ENCODE peak calls at places on chromosomes 11 and 22, in ten cellular contexts. One of them, this sample, is unnamed.

GRCh38 chr22:23781533-23781932 is 5.2 kb upstream of the SMARCB1 start:
- DNase-seq in ELF-1: no peak
- DNase-seq in NCI-H1092: no peak
- DNase-seq in pons: peak
- DNase-seq in GM23248: peak
- DNase-seq in BJ: no peak
- DNase-seq in EL: peak
- DNase-seq in NB4: no peak
- DNase-seq in GM12865: no peak
- DNase-seq in neural crest cell: no peak
- DNase-seq in this sample: no peak

GRCh38 chr11:103633037-103633788 is 403.2 kb upstream of the DDI1 start:
- DNase-seq in ELF-1: no peak
- DNase-seq in NCI-H1092: no peak
- DNase-seq in pons: no peak
- DNase-seq in GM23248: peak
- DNase-seq in BJ: peak
- DNase-seq in EL: peak
- DNase-seq in NB4: no peak
- DNase-seq in GM12865: no peak
- DNase-seq in neural crest cell: no peak
- DNase-seq in this sample: no peak

GRCh38 chr22:44648821-44649566 is 53.0 kb upstream of the PRR5 start:
- DNase-seq in ELF-1: no peak
- DNase-seq in NCI-H1092: no peak
- DNase-seq in pons: no peak
- DNase-seq in GM23248: peak
- DNase-seq in BJ: peak
- DNase-seq in EL: peak
- DNase-seq in NB4: no peak
- DNase-seq in GM12865: no peak
- DNase-seq in neural crest cell: no peak
- DNase-seq in this sample: no peak

GRCh38 chr11:57793711-57794110 is 32.1 kb downstream of the CTNND1 start:
- DNase-seq in ELF-1: no peak
- DNase-seq in NCI-H1092: no peak
- DNase-seq in pons: no peak
- DNase-seq in GM23248: no peak
- DNase-seq in BJ: no peak
- DNase-seq in EL: no peak
- DNase-seq in NB4: no peak
- DNase-seq in GM12865: no peak
- DNase-seq in neural crest cell: no peak
- DNase-seq in this sample: no peak

GRCh38 chr11:131838016-131838415 is 467.6 kb downstream of the NTM start:
- DNase-seq in ELF-1: no peak
- DNase-seq in NCI-H1092: no peak
- DNase-seq in pons: no peak
- DNase-seq in GM23248: no peak
- DNase-seq in BJ: no peak
- DNase-seq in EL: no peak
- DNase-seq in NB4: no peak
- DNase-seq in GM12865: no peak
- DNase-seq in neural crest cell: no peak
- DNase-seq in this sample: no peak

GRCh38 chr11:61297741-61298140 is 2.6 kb upstream of the VWCE start:
- DNase-seq in ELF-1: no peak
- DNase-seq in NCI-H1092: no peak
- DNase-seq in pons: peak
- DNase-seq in GM23248: peak
- DNase-seq in BJ: peak
- DNase-seq in EL: peak
- DNase-seq in NB4: peak
- DNase-seq in GM12865: peak
- DNase-seq in neural crest cell: no peak
- DNase-seq in this sample: no peak

GRCh38 chr11:57633394-57634058 is 16.2 kb downstream of the YPEL4 start:
- DNase-seq in ELF-1: no peak
- DNase-seq in NCI-H1092: no peak
- DNase-seq in pons: no peak
- DNase-seq in GM23248: no peak
- DNase-seq in BJ: no peak
- DNase-seq in EL: no peak
- DNase-seq in NB4: no peak
- DNase-seq in GM12865: no peak
- DNase-seq in neural crest cell: no peak
- DNase-seq in this sample: no peak

GRCh38 chr22:22037229-22037628 is 54.6 kb upstream of the TOP3B start:
- DNase-seq in ELF-1: no peak
- DNase-seq in NCI-H1092: no peak
- DNase-seq in pons: no peak
- DNase-seq in GM23248: no peak
- DNase-seq in BJ: no peak
- DNase-seq in EL: no peak
- DNase-seq in NB4: no peak
- DNase-seq in GM12865: peak
- DNase-seq in neural crest cell: no peak
- DNase-seq in this sample: no peak

GRCh38 chr11:85698195-85698594 is 12.2 kb upstream of the CCDC89 start:
- DNase-seq in ELF-1: no peak
- DNase-seq in NCI-H1092: no peak
- DNase-seq in pons: no peak
- DNase-seq in GM23248: no peak
- DNase-seq in BJ: no peak
- DNase-seq in EL: no peak
- DNase-seq in NB4: no peak
- DNase-seq in GM12865: no peak
- DNase-seq in neural crest cell: no peak
- DNase-seq in this sample: no peak

GRCh38 chr11:68206211-68206610 is 6.9 kb downstream of the KMT5B start:
- DNase-seq in ELF-1: peak
- DNase-seq in NCI-H1092: peak
- DNase-seq in pons: peak
- DNase-seq in GM23248: peak
- DNase-seq in BJ: no peak
- DNase-seq in EL: peak
- DNase-seq in NB4: peak
- DNase-seq in GM12865: peak
- DNase-seq in neural crest cell: no peak
- DNase-seq in this sample: peak

GRCh38 chr22:43541462-43542407 is 129.9 kb downstream of the MPPED1 start:
- DNase-seq in ELF-1: no peak
- DNase-seq in NCI-H1092: no peak
- DNase-seq in pons: no peak
- DNase-seq in GM23248: no peak
- DNase-seq in BJ: no peak
- DNase-seq in EL: no peak
- DNase-seq in NB4: no peak
- DNase-seq in GM12865: no peak
- DNase-seq in neural crest cell: no peak
- DNase-seq in this sample: no peak

GRCh38 chr11:119377112-119377901 is 4.2 kb downstream of the USP2 start:
- DNase-seq in ELF-1: no peak
- DNase-seq in NCI-H1092: no peak
- DNase-seq in pons: no peak
- DNase-seq in GM23248: no peak
- DNase-seq in BJ: no peak
- DNase-seq in EL: no peak
- DNase-seq in NB4: no peak
- DNase-seq in GM12865: no peak
- DNase-seq in neural crest cell: no peak
- DNase-seq in this sample: no peak

GRCh38 chr22:36048911-36049677 is 20.5 kb upstream of the RBFOX2 start:
- DNase-seq in ELF-1: peak
- DNase-seq in NCI-H1092: no peak
- DNase-seq in pons: no peak
- DNase-seq in GM23248: peak
- DNase-seq in BJ: no peak
- DNase-seq in EL: peak
- DNase-seq in NB4: no peak
- DNase-seq in GM12865: no peak
- DNase-seq in neural crest cell: no peak
- DNase-seq in this sample: no peak